ENCODE peak calls at places on chromosomes 3 and 15, in seven cellular contexts. X, E, G, N, D, Y and P are unnamed samples.

GRCh38 chr3:78659386-78659987 is 1108.3 kb downstream of the ROBO1 start:
- DNase-seq in D (no peak), N (no peak), X (no peak), E (peak), Y (peak), G (no peak), P (peak)

GRCh38 chr15:40337597-40337996 is 3.1 kb downstream of the CCDC9B start:
- DNase-seq in Y (no peak), N (no peak), G (no peak), X (peak), E (no peak), D (no peak), P (peak)

GRCh38 chr3:6204891-6205290 is 656.0 kb upstream of the GRM7 start:
- DNase-seq in Y (peak), G (no peak), E (no peak), X (no peak), D (no peak), N (no peak), P (no peak)

GRCh38 chr3:51396401-51396800 is 5.3 kb downstream of the RBM15B start:
- DNase-seq in N (no peak), Y (no peak), X (no peak), G (no peak), D (no peak), E (no peak), P (no peak)

GRCh38 chr15:65226221-65226620 is 14.9 kb upstream of the CILP start:
- DNase-seq in G (no peak), D (no peak), E (no peak), N (no peak), Y (no peak), X (no peak), P (no peak)

GRCh38 chr15:45417303-45417950 is 39.1 kb upstream of the GATM start:
- DNase-seq in X (no peak), G (no peak), N (no peak), D (no peak), Y (no peak), E (no peak), P (no peak)

GRCh38 chr15:67120839-67121540 is 55.6 kb downstream of the SMAD3 start:
- DNase-seq in N (no peak), G (peak), Y (peak), E (peak), D (peak), X (peak), P (peak)

GRCh38 chr3:148227534-148227933 is 470.2 kb upstream of the AGTR1 start:
- DNase-seq in E (no peak), Y (no peak), G (no peak), X (no peak), N (no peak), D (no peak), P (no peak)

GRCh38 chr15:100020181-100020580 is 286.9 kb upstream of the LYSMD4 start:
- DNase-seq in Y (no peak), G (no peak), X (no peak), E (peak), N (no peak), D (no peak), P (no peak)

GRCh38 chr3:120652896-120653545 is 29.0 kb downstream of the HGD start:
- DNase-seq in D (no peak), N (no peak), E (no peak), X (no peak), G (no peak), Y (no peak), P (no peak)

GRCh38 chr3:30428251-30428650 is 178.2 kb upstream of the TGFBR2 start:
- DNase-seq in X (no peak), E (peak), D (no peak), G (no peak), N (no peak), Y (no peak), P (no peak)

GRCh38 chr15:78808550-78808949 is 2.7 kb downstream of the ADAMTS7 start:
- DNase-seq in N (no peak), D (no peak), G (no peak), Y (peak), E (peak), X (no peak), P (peak)

GRCh38 chr15:63778800-63779199 is 54.9 kb downstream of the HERC1 start:
- DNase-seq in D (no peak), G (no peak), X (no peak), Y (no peak), E (no peak), N (no peak), P (no peak)

GRCh38 chr3:128619146-128619890 is 31.3 kb downstream of the RPN1 start:
- DNase-seq in Y (peak), E (peak), G (no peak), D (no peak), N (no peak), X (no peak), P (no peak)

GRCh38 chr3:5095879-5096278 is 26.2 kb upstream of the ARL8B start:
- DNase-seq in X (peak), E (no peak), D (no peak), N (peak), G (no peak), Y (peak), P (peak)